ENCODE peak calls at places on chromosomes 2 and 18, in seven cellular contexts. L is thoracic aorta; B is bronchial epithelial cell; K is right atrium auricular region; X is fibroblast of the aortic adventitia; G is CD8-positive, alpha-beta T cell; S is esophagus squamous epithelium. O is an unnamed sample.

GRCh38 chr18:36532394-36532793 is 234.9 kb downstream of the FHOD3 start:
- DNase-seq in L (no peak), B (peak; percentile 68), K (no peak), X (peak; percentile 81), G (no peak), S (no peak), O (no peak)

GRCh38 chr2:233295891-233296290 is 11.7 kb upstream of the SAG start:
- DNase-seq in L (no peak), B (no peak), K (no peak), X (no peak), G (no peak), S (no peak), O (no peak)

GRCh38 chr2:12050381-12050780 is 303.9 kb downstream of the LPIN1 start:
- DNase-seq in L (no peak), B (peak; percentile 82), K (no peak), X (peak; percentile 8), G (no peak), S (no peak), O (no peak)

GRCh38 chr2:134715932-134716643 is 2.7 kb downstream of the TMEM163 start:
- DNase-seq in L (no peak), B (no peak), K (no peak), X (no peak), G (no peak), S (no peak), O (no peak)

GRCh38 chr18:58231930-58232329 is 187.9 kb downstream of the NEDD4L start:
- DNase-seq in L (no peak), B (peak; percentile 61), K (no peak), X (no peak), G (no peak), S (no peak), O (no peak)

GRCh38 chr2:222569826-222570225 is 86.1 kb downstream of the FARSB start:
- DNase-seq in L (no peak), B (peak; percentile 29), K (no peak), X (peak; percentile 42), G (no peak), S (no peak), O (peak; percentile 14)

GRCh38 chr18:63350230-63350629 is 16.8 kb downstream of the KDSR start:
- DNase-seq in L (no peak), B (no peak), K (no peak), X (no peak), G (no peak), S (no peak), O (no peak)

GRCh38 chr2:227939271-227940027 is 68.0 kb downstream of the DAW1 start:
- DNase-seq in L (no peak), B (peak; percentile 21), K (no peak), X (peak; percentile 34), G (no peak), S (no peak), O (no peak)

GRCh38 chr2:23145460-23145859 is 239.5 kb upstream of the KLHL29 start:
- DNase-seq in L (no peak), B (no peak), K (no peak), X (no peak), G (no peak), S (no peak), O (no peak)

GRCh38 chr2:156396126-156396525 is 40.1 kb upstream of the GPD2 start:
- DNase-seq in L (no peak), B (no peak), K (no peak), X (no peak), G (no peak), S (no peak), O (no peak)

GRCh38 chr18:50944245-50944917 is 23.5 kb upstream of the ELAC1 start:
- DNase-seq in L (no peak), B (peak; percentile 40), K (no peak), X (no peak), G (no peak), S (no peak), O (no peak)

GRCh38 chr18:58403799-58404455 is 225.0 kb downstream of the ALPK2 start:
- DNase-seq in L (no peak), B (no peak), K (no peak), X (no peak), G (no peak), S (no peak), O (no peak)

GRCh38 chr2:109027702-109028101 is 38.7 kb upstream of the EDAR start:
- DNase-seq in L (no peak), B (no peak), K (no peak), X (no peak), G (no peak), S (no peak), O (no peak)

GRCh38 chr2:134706587-134707329 is 12.0 kb downstream of the TMEM163 start:
- DNase-seq in L (no peak), B (no peak), K (no peak), X (no peak), G (no peak), S (no peak), O (no peak)

GRCh38 chr2:36477744-36478143 is 120.2 kb downstream of the FEZ2 start:
- DNase-seq in L (no peak), B (no peak), K (no peak), X (no peak), G (no peak), S (no peak), O (no peak)

GRCh38 chr2:9423922-9424272 is 443 bp downstream of the CPSF3 start:
- DNase-seq in L (no peak), B (peak; percentile 33), K (no peak), X (no peak), G (peak; percentile 47), S (no peak), O (no peak)

GRCh38 chr2:197889041-197889440 is 84.6 kb downstream of the PLCL1 start:
- DNase-seq in L (no peak), B (peak; percentile 82), K (no peak), X (peak; percentile 58), G (no peak), S (no peak), O (no peak)

GRCh38 chr18:26405190-26405781 is 143.1 kb downstream of the KCTD1 start:
- DNase-seq in L (no peak), B (peak; percentile 47), K (no peak), X (peak; percentile 47), G (no peak), S (no peak), O (no peak)

GRCh38 chr2:202102425-202103005 is 29.5 kb downstream of the KIAA2012 start:
- DNase-seq in L (no peak), B (no peak), K (no peak), X (no peak), G (no peak), S (no peak), O (no peak)

GRCh38 chr2:198157314-198157713 is 352.9 kb downstream of the PLCL1 start:
- DNase-seq in L (no peak), B (no peak), K (no peak), X (no peak), G (no peak), S (no peak), O (no peak)

GRCh38 chr2:107402330-107402729 is 424.4 kb upstream of the RGPD4 start:
- DNase-seq in L (no peak), B (no peak), K (no peak), X (no peak), G (no peak), S (no peak), O (no peak)

GRCh38 chr2:215299337-215299859 is 12.5 kb upstream of the ATIC start:
- DNase-seq in L (no peak), B (no peak), K (no peak), X (no peak), G (no peak), S (no peak), O (no peak)

GRCh38 chr2:200383380-200384110 is 77.1 kb downstream of the SPATS2L start:
- DNase-seq in L (no peak), B (peak; percentile 44), K (no peak), X (peak; percentile 82), G (no peak), S (no peak), O (no peak)

GRCh38 chr18:32469691-32470131 is 971 bp downstream of the GAREM1 start:
- DNase-seq in L (no peak), B (peak; percentile 27), K (no peak), X (peak; percentile 39), G (no peak), S (no peak), O (no peak)

GRCh38 chr18:22494771-22495170 is 77.1 kb upstream of the CTAGE1 start:
- DNase-seq in L (no peak), B (peak; percentile 40), K (no peak), X (peak; percentile 89), G (no peak), S (no peak), O (no peak)

GRCh38 chr2:215554689-215555088 is 118.8 kb upstream of the FN1 start:
- DNase-seq in L (no peak), B (peak; percentile 84), K (no peak), X (peak; percentile 49), G (no peak), S (no peak), O (no peak)

GRCh38 chr2:201433389-201433995 is 17.8 kb downstream of the TRAK2 start:
- DNase-seq in L (no peak), B (no peak), K (no peak), X (no peak), G (no peak), S (no peak), O (no peak)

GRCh38 chr18:8603663-8604520 is 5.3 kb upstream of the RAB12 start:
- DNase-seq in L (no peak), B (no peak), K (no peak), X (no peak), G (no peak), S (no peak), O (no peak)
- H3K4me3 ChIP-seq in L (peak overlapping the region; percentile 16), B (no peak overlapping the region), K (no peak overlapping the region), X (no peak overlapping the region), G (no peak overlapping the region), S (no peak overlapping the region), O (peak overlapping the region; percentile 34)

GRCh38 chr18:55139307-55139706 is 180.0 kb upstream of the CCDC68 start:
- DNase-seq in L (no peak), B (no peak), K (no peak), X (no peak), G (no peak), S (no peak), O (no peak)
- TF ChIP-seq CTCF in L (no peak), B (no peak), K (no peak), X (no peak), G (no peak), S (no peak), O (no peak)

GRCh38 chr2:185738679-185739472 is at the start of gene FSIP2:
- DNase-seq in L (no peak), B (peak; percentile 66), K (peak; percentile 60), X (peak; percentile 59), G (no peak), S (no peak), O (no peak)
- H3K4me3 ChIP-seq in L (peak within 1 kb of the TSS; percentile 66), B (peak within 1 kb of the TSS; percentile 47), K (peak within 1 kb of the TSS; percentile 43), X (peak within 1 kb of the TSS; percentile 63), G (no peak within 1 kb of the TSS), S (no peak within 1 kb of the TSS), O (peak within 1 kb of the TSS; percentile 39)

DNA sequence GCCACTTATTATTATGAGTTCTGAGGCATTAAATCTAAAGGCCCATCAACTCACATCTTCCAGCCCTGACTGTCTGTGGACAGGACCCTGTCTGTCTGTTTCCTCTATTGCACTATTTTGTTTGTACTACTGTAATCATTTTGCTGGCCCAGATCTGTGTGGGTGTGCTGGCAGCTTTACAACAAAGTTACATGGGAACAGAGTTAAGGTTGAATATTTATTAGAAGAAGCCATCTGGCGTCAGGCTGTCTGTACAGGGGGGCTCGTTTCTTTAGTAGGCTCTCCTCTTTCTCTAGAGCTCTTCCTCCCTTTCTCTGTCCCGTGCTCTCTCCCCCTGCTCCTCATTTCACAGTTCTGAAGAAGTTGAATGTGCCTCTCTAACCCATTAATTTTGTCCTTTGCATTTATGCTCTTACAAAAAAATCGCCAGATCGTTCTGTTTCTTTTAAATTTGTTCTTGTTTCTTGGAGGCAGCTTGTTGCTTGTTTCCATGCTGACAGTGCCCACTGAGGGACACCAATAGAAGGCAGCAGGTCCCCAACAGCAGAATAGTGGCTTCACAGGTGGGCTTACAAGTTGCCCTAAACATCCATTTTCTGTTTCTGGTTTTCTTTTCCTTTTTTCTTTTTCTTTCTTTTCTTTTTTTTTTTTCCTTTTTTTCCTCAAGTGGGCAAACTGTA is 315.2 kb upstream of the ZEB2 start:
- DNase-seq in L (no peak), B (peak; percentile 34), K (peak; percentile 59), X (peak; percentile 59), G (no peak), S (no peak), O (peak; percentile 33)
- TF ChIP-seq CTCF in L (no peak), B (no peak), K (no peak), X (no peak), G (no peak), S (no peak), O (no peak)

O was measured in AG04449.